ENCODE peak calls at places on chromosomes 13 and 19, in ten cellular contexts. T, O, Z, S, G, H, D, Q, E and I are unnamed samples.

GRCh38 chr13:113122571-113123225 is at the start of gene F10:
- DNase-seq in T (peak), O (peak), Z (peak), S (no peak), G (no peak), H (peak), D (peak), Q (peak), E (no peak), I (peak)

GRCh38 chr19:21321996-21322395 is 7.2 kb downstream of the ZNF708 start:
- DNase-seq in T (no peak), O (no peak), Z (no peak), S (no peak), G (peak), H (no peak), D (peak), Q (no peak), E (no peak), I (no peak)

GRCh38 chr19:7152568-7152967 is 83.1 kb downstream of the ZNF557 start:
- DNase-seq in T (no peak), O (no peak), Z (no peak), S (no peak), G (no peak), H (no peak), D (peak), Q (no peak), E (no peak), I (peak)

GRCh38 chr19:35292986-35293732 is 1.2 kb downstream of the MAG start:
- DNase-seq in T (no peak), O (no peak), Z (no peak), S (peak), G (no peak), H (no peak), D (no peak), Q (no peak), E (no peak), I (no peak)

GRCh38 chr13:40329682-40330485 is 336.6 kb downstream of the FOXO1 start:
- DNase-seq in T (no peak), O (no peak), Z (peak), S (no peak), G (no peak), H (no peak), D (peak), Q (no peak), E (no peak), I (no peak)

GRCh38 chr19:36999313-36999712 is 78.9 kb upstream of the ZNF420 start:
- DNase-seq in T (no peak), O (no peak), Z (no peak), S (no peak), G (no peak), H (no peak), D (no peak), Q (no peak), E (no peak), I (no peak)

GRCh38 chr19:34961775-34962174 is 2.3 kb downstream of the ZNF792 start:
- DNase-seq in T (no peak), O (no peak), Z (no peak), S (no peak), G (peak), H (no peak), D (no peak), Q (no peak), E (no peak), I (no peak)

GRCh38 chr13:97068146-97068545 is 73.9 kb upstream of the OXGR1 start:
- DNase-seq in T (no peak), O (no peak), Z (no peak), S (no peak), G (no peak), H (no peak), D (peak), Q (no peak), E (no peak), I (no peak)

GRCh38 chr19:11288349-11288748 is 7.6 kb upstream of the TSPAN16 start:
- DNase-seq in T (no peak), O (no peak), Z (peak), S (no peak), G (peak), H (no peak), D (peak), Q (no peak), E (no peak), I (no peak)

GRCh38 chr19:19026299-19026971 is 6.9 kb downstream of the SUGP2 start:
- DNase-seq in T (no peak), O (peak), Z (no peak), S (no peak), G (peak), H (peak), D (no peak), Q (no peak), E (no peak), I (peak)

GRCh38 chr13:105979586-105979985 is 555.9 kb downstream of the EFNB2 start:
- DNase-seq in T (no peak), O (no peak), Z (peak), S (no peak), G (no peak), H (no peak), D (peak), Q (no peak), E (no peak), I (no peak)

GRCh38 chr13:75628811-75629210 is 7.3 kb upstream of the LMO7 start:
- DNase-seq in T (no peak), O (no peak), Z (no peak), S (no peak), G (no peak), H (no peak), D (no peak), Q (no peak), E (no peak), I (no peak)

GRCh38 chr13:98188544-98189166 is 11.6 kb upstream of the RNF113B start:
- DNase-seq in T (no peak), O (no peak), Z (no peak), S (no peak), G (no peak), H (no peak), D (no peak), Q (no peak), E (no peak), I (peak)